ENCODE peak calls at places on chromosomes 13 and 19, in ten cellular contexts. P is left cardiac atrium; T is stimulated activated CD4-positive, alpha-beta T cell treated with anti-CD3 and anti-CD28 coated beads, Interleukin-1b, Interleukin-23, amount 100 ng/mL, for 24 hours; D is effector memory CD4-positive, alpha-beta T cell; L is A549; C is HEK293T; I is activated gamma-delta T cell treated with anti-CD3 and anti-CD28 coated beads, Interleukin-2, amount 50 U/mL, for 16 hours; Q is ovary; V is prostate gland; Z is AG08395. H is an unnamed sample.

GRCh38 chr13:93364166-93364565 is 137.6 kb downstream of the GPC6 start:
- DNase-seq in P (no peak), T (no peak), D (no peak), L (no peak), C (no peak), I (no peak), Q (no peak), V (no peak), Z (no peak), H (no peak)

GRCh38 chr13:39789451-39789850 is 134.0 kb downstream of the COG6 start:
- DNase-seq in P (no peak), T (no peak), D (no peak), L (no peak), C (no peak), I (no peak), Q (no peak), V (no peak), Z (no peak), H (no peak)

GRCh38 chr13:48403151-48403631 is 9.7 kb downstream of the LPAR6 start:
- DNase-seq in P (no peak), T (no peak), D (no peak), L (no peak), C (no peak), I (no peak), Q (no peak), V (no peak), Z (no peak), H (no peak)

GRCh38 chr13:43303040-43303729 is 279.8 kb downstream of the DNAJC15 start:
- DNase-seq in P (peak), T (no peak), D (no peak), L (no peak), C (peak), I (no peak), Q (peak), V (peak), Z (peak), H (peak)

GRCh38 chr19:10961073-10961762 is 388 bp downstream of the SMARCA4 start:
- DNase-seq in P (peak), T (no peak), D (no peak), L (no peak), C (peak), I (no peak), Q (peak), V (no peak), Z (peak), H (peak)

GRCh38 chr19:48858984-48859710 is 9.3 kb downstream of the PLEKHA4 start:
- DNase-seq in P (no peak), T (no peak), D (peak), L (no peak), C (peak), I (peak), Q (peak), V (no peak), Z (no peak), H (peak)

GRCh38 chr19:19750842-19751790 is 18.2 kb upstream of the ZNF14 start:
- DNase-seq in P (no peak), T (no peak), D (no peak), L (no peak), C (peak), I (no peak), Q (no peak), V (no peak), Z (no peak), H (no peak)

GRCh38 chr19:6216996-6217751 is 62.6 kb downstream of the MLLT1 start:
- DNase-seq in P (no peak), T (no peak), D (no peak), L (no peak), C (peak), I (no peak), Q (peak), V (no peak), Z (no peak), H (no peak)

GRCh38 chr19:12628040-12629022 is 17.6 kb downstream of the ZNF791 start:
- DNase-seq in P (no peak), T (no peak), D (no peak), L (no peak), C (no peak), I (no peak), Q (no peak), V (no peak), Z (no peak), H (no peak)

GRCh38 chr19:13841339-13842293 is 35.3 kb upstream of the NANOS3 start:
- DNase-seq in P (peak), T (no peak), D (no peak), L (no peak), C (no peak), I (no peak), Q (peak), V (peak), Z (peak), H (peak)

GRCh38 chr19:44912854-44913253 is 1.6 kb upstream of the APOC1 start:
- DNase-seq in P (peak), T (no peak), D (no peak), L (no peak), C (no peak), I (no peak), Q (peak), V (no peak), Z (no peak), H (no peak)

GRCh38 chr13:75368167-75368566 is 113.8 kb downstream of the TBC1D4 start:
- DNase-seq in P (peak), T (no peak), D (no peak), L (no peak), C (no peak), I (no peak), Q (peak), V (peak), Z (peak), H (no peak)

GRCh38 chr13:47835470-47836228 is 165.4 kb downstream of the SUCLA2 start:
- DNase-seq in P (no peak), T (no peak), D (no peak), L (no peak), C (no peak), I (no peak), Q (no peak), V (no peak), Z (no peak), H (no peak)

GRCh38 chr13:113852536-113853517 is 11.0 kb downstream of the GAS6 start:
- DNase-seq in P (no peak), T (no peak), D (no peak), L (no peak), C (no peak), I (no peak), Q (peak), V (no peak), Z (no peak), H (peak)

GRCh38 chr19:56720281-56720680 is 48.7 kb upstream of the ZNF835 start:
- DNase-seq in P (peak), T (no peak), D (no peak), L (no peak), C (no peak), I (no peak), Q (peak), V (no peak), Z (no peak), H (no peak)

GRCh38 chr19:7441468-7442146 is 47.2 kb downstream of the PEX11G start:
- DNase-seq in P (no peak), T (no peak), D (no peak), L (no peak), C (no peak), I (no peak), Q (no peak), V (no peak), Z (no peak), H (no peak)

GRCh38 chr13:99280166-99280565 is 22.0 kb upstream of the GPR18 start:
- DNase-seq in P (no peak), T (no peak), D (no peak), L (no peak), C (no peak), I (no peak), Q (no peak), V (no peak), Z (peak), H (peak)

GRCh38 chr13:36072127-36072526 is 59.1 kb downstream of the DCLK1 start:
- DNase-seq in P (no peak), T (no peak), D (no peak), L (no peak), C (no peak), I (no peak), Q (no peak), V (no peak), Z (no peak), H (no peak)

GRCh38 chr19:13652810-13653590 is 111.3 kb upstream of the MRI1 start:
- DNase-seq in P (no peak), T (no peak), D (no peak), L (no peak), C (no peak), I (no peak), Q (no peak), V (no peak), Z (no peak), H (no peak)

GRCh38 chr13:30832845-30833332 is 73.2 kb upstream of the MEDAG start:
- DNase-seq in P (peak), T (no peak), D (no peak), L (peak), C (peak), I (no peak), Q (peak), V (peak), Z (no peak), H (peak)

GRCh38 chr19:2469102-2469914 is 6.6 kb upstream of the GADD45B start:
- DNase-seq in P (peak), T (no peak), D (no peak), L (no peak), C (no peak), I (no peak), Q (no peak), V (no peak), Z (peak), H (no peak)

H was measured in colonic mucosa.